ENCODE peak calls at places on chromosomes 2 and 18, in six cellular contexts. D, W, I, M, P and C are unnamed samples.

GRCh38 chr2:55063713-55064323 is 13.6 kb upstream of the RTN4 start:
- DNase-seq in D (no peak), W (peak; percentile 38), I (no peak), M (no peak), P (no peak), C (no peak)

GRCh38 chr18:25016666-25017065 is 335.3 kb downstream of the ZNF521 start:
- DNase-seq in D (no peak), W (no peak), I (peak; percentile 37), M (no peak), P (no peak), C (no peak)

GRCh38 chr2:28674062-28674712 is 77.4 kb upstream of the PPP1CB start:
- DNase-seq in D (peak; percentile 88), W (no peak), I (no peak), M (no peak), P (peak; percentile 54), C (no peak)

GRCh38 chr2:65991332-65991731 is 443.6 kb upstream of the MEIS1 start:
- DNase-seq in D (no peak), W (no peak), I (no peak), M (no peak), P (no peak), C (no peak)

GRCh38 chr2:41947701-41948396 is 100.0 kb upstream of the PKDCC start:
- DNase-seq in D (no peak), W (peak; percentile 89), I (peak; percentile 60), M (no peak), P (peak; percentile 42), C (no peak)

GRCh38 chr18:23502516-23503037 is 734 bp upstream of the RMC1 start:
- DNase-seq in D (no peak), W (no peak), I (no peak), M (no peak), P (no peak), C (no peak)

GRCh38 chr2:203446071-203446481 is 89.0 kb downstream of the RAPH1 start:
- DNase-seq in D (peak; percentile 85), W (no peak), I (no peak), M (no peak), P (peak; percentile 73), C (no peak)

GRCh38 chr18:9433616-9434239 is 41.6 kb upstream of the RALBP1 start:
- DNase-seq in D (peak; percentile 10), W (no peak), I (no peak), M (no peak), P (peak; percentile 34), C (no peak)

GRCh38 chr18:22827741-22828140 is 105.4 kb upstream of the RBBP8 start:
- DNase-seq in D (no peak), W (no peak), I (no peak), M (no peak), P (no peak), C (no peak)

GRCh38 chr18:39305756-39306155 is 1740.2 kb upstream of the CELF4 start:
- DNase-seq in D (no peak), W (no peak), I (no peak), M (no peak), P (no peak), C (no peak)

GRCh38 chr2:60070851-60071250 is 482.6 kb downstream of the BCL11A start:
- DNase-seq in D (no peak), W (no peak), I (no peak), M (no peak), P (no peak), C (no peak)

GRCh38 chr2:182015334-182016109 is 29.9 kb downstream of the PPP1R1C start:
- DNase-seq in D (peak; percentile 25), W (no peak), I (no peak), M (no peak), P (no peak), C (no peak)

GRCh38 chr2:190119257-190119656 is 56.7 kb upstream of the MSTN start:
- DNase-seq in D (no peak), W (peak; percentile 54), I (peak; percentile 82), M (peak; percentile 29), P (no peak), C (no peak)

GRCh38 chr2:96359310-96359709 is 23.7 kb downstream of the NCAPH start:
- DNase-seq in D (no peak), W (no peak), I (no peak), M (no peak), P (no peak), C (no peak)

GRCh38 chr2:163345795-163346573 is 389.8 kb downstream of the FIGN start:
- DNase-seq in D (peak; percentile 50), W (peak; percentile 86), I (no peak), M (no peak), P (peak; percentile 72), C (peak; percentile 65)

GRCh38 chr2:156182132-156182531 is 150.4 kb downstream of the NR4A2 start:
- DNase-seq in D (no peak), W (peak; percentile 11), I (no peak), M (no peak), P (no peak), C (no peak)

GRCh38 chr2:61426267-61426897 is 44.5 kb downstream of the USP34 start:
- DNase-seq in D (no peak), W (peak; percentile 89), I (peak; percentile 83), M (peak; percentile 17), P (peak; percentile 44), C (peak; percentile 26)

GRCh38 chr18:62682396-62682795 is 32.9 kb upstream of the PHLPP1 start:
- DNase-seq in D (no peak), W (no peak), I (no peak), M (no peak), P (no peak), C (no peak)

GRCh38 chr18:24695168-24695567 is 234.7 kb downstream of the HRH4 start:
- DNase-seq in D (peak; percentile 52), W (no peak), I (no peak), M (no peak), P (no peak), C (no peak)

GRCh38 chr2:197159681-197160211 is 150.8 kb downstream of the ANKRD44 start:
- DNase-seq in D (peak; percentile 85), W (no peak), I (no peak), M (no peak), P (peak; percentile 83), C (no peak)

GRCh38 chr2:211854832-211855231 is 683.8 kb downstream of the ERBB4 start:
- DNase-seq in D (no peak), W (no peak), I (no peak), M (no peak), P (no peak), C (no peak)

GRCh38 chr2:128324008-128324896 is 5.6 kb upstream of the HS6ST1 start:
- DNase-seq in D (no peak), W (no peak), I (no peak), M (no peak), P (no peak), C (no peak)

GRCh38 chr2:98473995-98474780 is 29.5 kb downstream of the INPP4A start:
- DNase-seq in D (no peak), W (no peak), I (no peak), M (no peak), P (no peak), C (no peak)

GRCh38 chr2:119137502-119137901 is 21.0 kb downstream of the C1QL2 start:
- DNase-seq in D (no peak), W (no peak), I (no peak), M (no peak), P (no peak), C (no peak)

GRCh38 chr2:200225943-200226342 is 80.5 kb upstream of the SPATS2L start:
- DNase-seq in D (peak; percentile 28), W (no peak), I (no peak), M (no peak), P (no peak), C (no peak)

GRCh38 chr2:27792759-27793158 is 21.2 kb downstream of the MRPL33 start:
- DNase-seq in D (peak; percentile 81), W (no peak), I (no peak), M (no peak), P (peak; percentile 54), C (no peak)

GRCh38 chr2:46983065-46983801 is 67.6 kb upstream of the MCFD2 start:
- DNase-seq in D (peak; percentile 75), W (peak; percentile 29), I (no peak), M (no peak), P (peak; percentile 61), C (no peak)

GRCh38 chr2:183995632-183996031 is 602.7 kb upstream of the ZNF804A start:
- DNase-seq in D (no peak), W (peak; percentile 11), I (no peak), M (no peak), P (peak; percentile 47), C (no peak)
- H2BK120ac ChIP-seq in D (no peak overlapping the region), W (peak overlapping the region; percentile 45), I (no peak overlapping the region), M (no peak overlapping the region), P (no peak overlapping the region), C (no peak overlapping the region)

DNA sequence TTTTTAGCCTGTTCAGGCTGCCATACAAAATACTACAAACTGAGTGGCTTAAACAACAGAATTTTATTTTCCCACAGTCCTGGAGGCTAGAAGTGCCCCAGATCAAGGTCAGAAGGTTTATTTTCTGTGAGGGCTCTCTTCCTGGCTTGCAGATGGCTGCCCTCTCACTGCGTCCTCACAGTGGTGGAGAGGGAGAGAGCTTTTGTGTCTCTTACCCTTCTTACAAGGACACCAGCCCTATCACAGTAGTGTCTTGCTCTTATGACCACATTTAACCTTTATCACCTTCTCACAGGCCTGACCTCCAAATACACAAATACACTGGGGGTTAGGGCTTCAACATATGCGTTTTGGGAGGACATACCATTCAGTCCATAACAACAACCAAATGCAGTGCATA is 11.7 kb downstream of the WDR7 start:
- DNase-seq in D (no peak), W (no peak), I (no peak), M (no peak), P (no peak), C (no peak)
- H3K23ac ChIP-seq in D (no peak overlapping the region), W (no peak overlapping the region), I (no peak overlapping the region), M (no peak overlapping the region), P (no peak overlapping the region), C (no peak overlapping the region)

GRCh38 chr2:218081063-218081462 is 12.0 kb downstream of the RUFY4 start:
- DNase-seq in D (no peak), W (no peak), I (no peak), M (no peak), P (no peak), C (no peak)

GRCh38 chr2:218083352-218083676 is 14.3 kb downstream of the RUFY4 start:
- DNase-seq in D (no peak), W (no peak), I (no peak), M (no peak), P (no peak), C (no peak)

GRCh38 chr2:218081695-218082094 is 12.6 kb downstream of the RUFY4 start:
- DNase-seq in D (peak; percentile 65), W (no peak), I (peak; percentile 11), M (no peak), P (peak; percentile 57), C (no peak)

GRCh38 chr2:218079943-218080913 is 11.2 kb downstream of the RUFY4 start:
- DNase-seq in D (no peak), W (no peak), I (peak; percentile 25), M (no peak), P (no peak), C (no peak)

GRCh38 chr2:218082586-218083351 is 13.7 kb downstream of the RUFY4 start:
- DNase-seq in D (no peak), W (no peak), I (peak; percentile 24), M (no peak), P (no peak), C (no peak)
- H2BK15ac ChIP-seq in D (no peak overlapping the region), W (no peak overlapping the region), I (no peak overlapping the region), M (no peak overlapping the region), P (no peak overlapping the region), C (no peak overlapping the region)

DNA sequence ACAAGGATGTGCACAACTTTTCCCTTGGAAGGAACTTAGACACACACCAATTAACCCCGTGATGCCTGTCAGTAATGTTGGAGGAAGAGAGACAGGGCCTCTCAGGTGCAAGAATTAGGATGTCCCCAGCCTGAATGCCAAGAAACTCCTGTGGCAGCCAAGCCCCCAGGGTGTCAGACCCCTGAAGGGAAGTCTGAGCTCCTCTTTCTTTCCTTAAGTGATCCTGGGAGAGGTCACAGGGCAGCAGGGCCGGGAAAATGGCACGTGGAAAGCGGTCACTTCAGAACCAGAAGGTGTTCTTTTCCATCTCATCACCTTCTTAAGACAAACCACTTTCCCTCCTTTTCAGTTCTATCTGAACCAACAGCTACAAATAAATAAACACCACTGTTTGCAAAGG is 185.9 kb downstream of the ANAPC1 start:
- DNase-seq in D (no peak), W (no peak), I (no peak), M (no peak), P (no peak), C (no peak)
- H2BK120ac ChIP-seq in D (peak overlapping the region; percentile 73), W (no peak overlapping the region), I (no peak overlapping the region), M (no peak overlapping the region), P (peak overlapping the region; percentile 91), C (no peak overlapping the region)